ENCODE peak calls at places on chromosomes 2 and 18, in ten cellular contexts. G, I, E, A, H, C, N, F, X and T are unnamed samples.

GRCh38 chr2:25256486-25256875 is 85.2 kb downstream of the DNMT3A start:
- DNase-seq in G (no peak), I (no peak), E (no peak), A (no peak), H (no peak), C (no peak), N (no peak), F (no peak), X (no peak), T (no peak)

GRCh38 chr18:63831080-63831788 is 56.0 kb downstream of the SERPINB7 start:
- DNase-seq in G (peak), I (no peak), E (no peak), A (no peak), H (no peak), C (peak), N (no peak), F (peak), X (no peak), T (peak)

GRCh38 chr2:39996653-39997080 is 217.6 kb upstream of the THUMPD2 start:
- DNase-seq in G (peak), I (no peak), E (no peak), A (peak), H (no peak), C (peak), N (no peak), F (peak), X (no peak), T (peak)

GRCh38 chr2:176110975-176111663 is 4.0 kb downstream of the HOXD11 start:
- DNase-seq in G (no peak), I (peak), E (no peak), A (peak), H (no peak), C (no peak), N (no peak), F (no peak), X (peak), T (peak)

GRCh38 chr2:26630669-26631360 is 10.4 kb downstream of the CIB4 start:
- DNase-seq in G (no peak), I (no peak), E (no peak), A (peak), H (no peak), C (no peak), N (no peak), F (peak), X (no peak), T (peak)

GRCh38 chr18:26386421-26386820 is 160.2 kb downstream of the TAF4B start:
- DNase-seq in G (no peak), I (no peak), E (no peak), A (no peak), H (no peak), C (no peak), N (no peak), F (no peak), X (no peak), T (no peak)

GRCh38 chr2:126482582-126483464 is 173.1 kb upstream of the GYPC start:
- DNase-seq in G (no peak), I (no peak), E (no peak), A (peak), H (no peak), C (no peak), N (no peak), F (no peak), X (no peak), T (peak)

GRCh38 chr18:59616501-59616900 is 80.7 kb downstream of the CCBE1 start:
- DNase-seq in G (no peak), I (no peak), E (no peak), A (no peak), H (no peak), C (no peak), N (no peak), F (no peak), X (no peak), T (no peak)

GRCh38 chr2:226378733-226379132 is 420.9 kb downstream of the IRS1 start:
- DNase-seq in G (no peak), I (no peak), E (no peak), A (no peak), H (no peak), C (no peak), N (no peak), F (no peak), X (no peak), T (peak)

GRCh38 chr2:227228061-227228667 is 63.7 kb downstream of the COL4A3 start:
- DNase-seq in G (no peak), I (no peak), E (no peak), A (peak), H (no peak), C (no peak), N (no peak), F (peak), X (no peak), T (peak)

GRCh38 chr2:173657996-173658717 is 303.5 kb downstream of the CDCA7 start:
- DNase-seq in G (peak), I (no peak), E (no peak), A (peak), H (no peak), C (no peak), N (no peak), F (peak), X (no peak), T (peak)

GRCh38 chr2:67322361-67323001 is 74.7 kb upstream of the ETAA1 start:
- DNase-seq in G (no peak), I (no peak), E (no peak), A (peak), H (no peak), C (no peak), N (no peak), F (peak), X (no peak), T (peak)

GRCh38 chr2:205806126-205806905 is 124.0 kb downstream of the NRP2 start:
- DNase-seq in G (no peak), I (no peak), E (no peak), A (peak), H (no peak), C (no peak), N (no peak), F (no peak), X (no peak), T (no peak)

GRCh38 chr2:66441651-66442365 is 6.9 kb downstream of the MEIS1 start:
- DNase-seq in G (no peak), I (no peak), E (no peak), A (no peak), H (no peak), C (peak), N (no peak), F (no peak), X (no peak), T (no peak)

GRCh38 chr18:48828713-48829442 is 121.9 kb downstream of the SMAD7 start:
- DNase-seq in G (no peak), I (no peak), E (no peak), A (no peak), H (no peak), C (no peak), N (no peak), F (no peak), X (no peak), T (no peak)

GRCh38 chr18:49841236-49842217 is 28.2 kb upstream of the ACAA2 start:
- DNase-seq in G (no peak), I (no peak), E (no peak), A (no peak), H (no peak), C (no peak), N (no peak), F (no peak), X (peak), T (no peak)

GRCh38 chr2:171260471-171261424 is 100.1 kb upstream of the TLK1 start:
- DNase-seq in G (no peak), I (no peak), E (no peak), A (no peak), H (peak), C (peak), N (no peak), F (no peak), X (no peak), T (peak)

GRCh38 chr2:59752512-59752911 is 800.9 kb downstream of the BCL11A start:
- DNase-seq in G (no peak), I (no peak), E (no peak), A (no peak), H (no peak), C (peak), N (no peak), F (no peak), X (no peak), T (no peak)

GRCh38 chr18:67665266-67665665 is 148.7 kb upstream of the DSEL start:
- DNase-seq in G (no peak), I (no peak), E (no peak), A (no peak), H (no peak), C (no peak), N (no peak), F (peak), X (no peak), T (peak)

GRCh38 chr2:118763797-118764196 is 83.7 kb downstream of the EN1 start:
- DNase-seq in G (no peak), I (no peak), E (no peak), A (no peak), H (no peak), C (peak), N (no peak), F (no peak), X (no peak), T (peak)

GRCh38 chr18:45662468-45662867 is 47.2 kb downstream of the SLC14A2 start:
- DNase-seq in G (no peak), I (no peak), E (no peak), A (no peak), H (no peak), C (no peak), N (no peak), F (no peak), X (no peak), T (no peak)

GRCh38 chr2:96114903-96115581 is 1.3 kb downstream of the ADRA2B start:
- DNase-seq in G (no peak), I (no peak), E (no peak), A (no peak), H (no peak), C (no peak), N (no peak), F (no peak), X (no peak), T (no peak)

GRCh38 chr2:241507430-241508239 is 749 bp downstream of the STK25 start:
- DNase-seq in G (no peak), I (peak), E (peak), A (peak), H (peak), C (no peak), N (no peak), F (peak), X (no peak), T (peak)

GRCh38 chr18:35432565-35433001 is 55.4 kb upstream of the ZNF396 start:
- DNase-seq in G (peak), I (no peak), E (no peak), A (no peak), H (no peak), C (no peak), N (no peak), F (no peak), X (no peak), T (no peak)

GRCh38 chr18:25233582-25234362 is 118.2 kb downstream of the ZNF521 start:
- DNase-seq in G (peak), I (no peak), E (no peak), A (no peak), H (no peak), C (no peak), N (no peak), F (no peak), X (no peak), T (no peak)

GRCh38 chr2:49003206-49003605 is 151.1 kb downstream of the FSHR start:
- DNase-seq in G (no peak), I (no peak), E (no peak), A (no peak), H (no peak), C (no peak), N (no peak), F (no peak), X (no peak), T (no peak)

GRCh38 chr2:152453129-152453642 is 118.2 kb downstream of the FMNL2 start:
- DNase-seq in G (no peak), I (no peak), E (no peak), A (no peak), H (no peak), C (no peak), N (no peak), F (no peak), X (no peak), T (no peak)

GRCh38 chr2:219437141-219437540 is 2.5 kb downstream of the SPEG start:
- DNase-seq in G (no peak), I (no peak), E (no peak), A (no peak), H (no peak), C (no peak), N (no peak), F (no peak), X (no peak), T (no peak)

GRCh38 chr18:58639237-58639636 is 10.3 kb upstream of the ALPK2 start:
- DNase-seq in G (no peak), I (no peak), E (no peak), A (no peak), H (no peak), C (no peak), N (no peak), F (no peak), X (no peak), T (no peak)